ENCODE peak calls at places on chromosome 3, in seven cellular contexts. Y is NCI-H1694 treated with DMSO at 0.1 percent for 48 hours, M is endothelial cell, T is HT1080, O is mesothelial cell of epicardium, V is right lobe of liver, Z is caudate nucleus. S is an unnamed sample.

GRCh38 chr3:16789344-16790100 is 95.2 kb upstream of the PLCL2 start:
- DNase-seq in O (no peak), V (no peak), T (no peak), M (no peak), Y (no peak), Z (no peak), S (no peak)

GRCh38 chr3:111032677-111033076 is 38.9 kb upstream of the NECTIN3 start:
- DNase-seq in O (no peak), Z (no peak), Y (no peak), V (no peak), M (no peak), T (no peak), S (no peak)

GRCh38 chr3:130946876-130947275 is 53.0 kb downstream of the ATP2C1 start:
- DNase-seq in V (no peak), T (no peak), Y (no peak), O (no peak), M (no peak), Z (no peak), S (no peak)

GRCh38 chr3:71376911-71377310 is 206.6 kb downstream of the FOXP1 start:
- DNase-seq in Y (no peak), Z (no peak), T (no peak), V (no peak), M (no peak), O (no peak), S (no peak)

GRCh38 chr3:81816473-81817260 is 55.2 kb upstream of the GBE1 start:
- DNase-seq in Z (no peak), T (peak), Y (no peak), V (peak), M (no peak), O (no peak), S (peak)

GRCh38 chr3:194383276-194383940 is 13.9 kb upstream of the LRRC15 start:
- DNase-seq in O (peak), M (no peak), T (no peak), Z (no peak), Y (no peak), V (peak), S (no peak)

GRCh38 chr3:8730641-8731040 is 3.0 kb upstream of the CAV3 start:
- DNase-seq in O (no peak), Y (no peak), T (no peak), M (no peak), Z (no peak), V (no peak), S (no peak)

GRCh38 chr3:46557814-46558183 is 8.3 kb downstream of the LRRC2 start:
- DNase-seq in T (no peak), Z (no peak), O (no peak), Y (no peak), V (no peak), M (no peak), S (no peak)

GRCh38 chr3:139339219-139339906 is 4.5 kb upstream of the MRPS22 start:
- DNase-seq in Y (no peak), T (no peak), O (no peak), V (no peak), M (no peak), Z (no peak), S (no peak)

GRCh38 chr3:134496481-134497071 is 10.7 kb downstream of the CEP63 start:
- DNase-seq in T (peak), V (no peak), Y (no peak), O (no peak), M (no peak), Z (no peak), S (no peak)

GRCh38 chr3:22297436-22297835 is 546.4 kb upstream of the ZNF385D start:
- DNase-seq in Y (no peak), Z (no peak), T (no peak), V (no peak), O (no peak), M (no peak), S (no peak)

GRCh38 chr3:29802057-29802456 is 521.2 kb downstream of the RBMS3 start:
- DNase-seq in T (no peak), M (no peak), Z (no peak), Y (no peak), O (no peak), V (no peak), S (no peak)

GRCh38 chr3:54067060-54067459 is 55.3 kb upstream of the CACNA2D3 start:
- DNase-seq in M (no peak), O (no peak), Y (no peak), Z (no peak), T (no peak), V (no peak), S (no peak)

GRCh38 chr3:104425416-104425815 is 941.3 kb upstream of the ALCAM start:
- DNase-seq in M (no peak), Y (no peak), Z (no peak), T (no peak), O (no peak), V (no peak), S (peak)

GRCh38 chr3:126512916-126513650 is 4.5 kb downstream of the UROC1 start:
- DNase-seq in M (no peak), O (no peak), V (peak), T (no peak), Z (no peak), Y (no peak), S (no peak)

GRCh38 chr3:83039422-83039821 is 1278.0 kb upstream of the GBE1 start:
- DNase-seq in Y (no peak), Z (no peak), T (peak), O (no peak), V (no peak), M (no peak), S (no peak)

GRCh38 chr3:53880396-53881345 is 1.3 kb downstream of the ACTR8 start:
- DNase-seq in V (no peak), M (no peak), T (no peak), O (no peak), Z (no peak), Y (no peak), S (no peak)

GRCh38 chr3:159987291-159987711 is 1.3 kb upstream of the IL12A start:
- DNase-seq in M (no peak), Z (no peak), T (peak), O (no peak), Y (no peak), V (no peak), S (no peak)

GRCh38 chr3:23713641-23714040 is 92.1 kb upstream of the UBE2E1 start:
- DNase-seq in V (no peak), Z (no peak), Y (no peak), T (no peak), O (no peak), M (no peak), S (no peak)

GRCh38 chr3:85838921-85839320 is 880.1 kb downstream of the CADM2 start:
- DNase-seq in V (no peak), O (no peak), M (no peak), Z (no peak), T (no peak), Y (no peak), S (peak)

GRCh38 chr3:30894521-30895289 is at the start of gene GADL1:
- DNase-seq in Z (no peak), M (peak), O (peak), Y (no peak), T (no peak), V (peak), S (no peak)

GRCh38 chr3:22627993-22628499 is 575.1 kb upstream of the UBE2E2 start:
- DNase-seq in V (no peak), M (no peak), Y (no peak), Z (no peak), T (no peak), O (no peak), S (no peak)

GRCh38 chr3:45635475-45636256 is 41.1 kb downstream of the LIMD1 start:
- DNase-seq in T (peak), O (no peak), Y (no peak), V (no peak), Z (no peak), M (no peak), S (no peak)

GRCh38 chr3:164208846-164209245 is 869.5 kb downstream of the SI start:
- DNase-seq in Z (no peak), Y (no peak), V (no peak), T (no peak), M (peak), O (no peak), S (no peak)

GRCh38 chr3:141294848-141295247 is 63.2 kb downstream of the PXYLP1 start:
- DNase-seq in Z (no peak), T (peak), Y (no peak), M (no peak), O (no peak), V (no peak), S (no peak)

GRCh38 chr3:110311526-110311925 is 760.1 kb upstream of the NECTIN3 start:
- DNase-seq in V (no peak), Z (no peak), T (no peak), M (no peak), O (no peak), Y (no peak), S (no peak)

GRCh38 chr3:48157950-48158376 is 30.3 kb downstream of the CDC25A start:
- DNase-seq in M (peak), V (peak), Z (peak), Y (no peak), T (peak), O (peak), S (no peak)

GRCh38 chr3:181278468-181279238 is 289.1 kb upstream of the DNAJC19 start:
- DNase-seq in Y (peak), V (no peak), O (no peak), M (no peak), T (peak), Z (no peak), S (no peak)

GRCh38 chr3:144369151-144369879 is 397.7 kb downstream of the DIPK2A start:
- DNase-seq in O (no peak), Z (no peak), Y (no peak), V (no peak), M (no peak), T (peak), S (no peak)

GRCh38 chr3:66642015-66642414 is 141.2 kb upstream of the LRIG1 start:
- DNase-seq in V (no peak), O (no peak), Z (no peak), M (no peak), T (no peak), Y (no peak), S (no peak)

GRCh38 chr3:195692361-195692700 is 28.4 kb upstream of the MUC20 start:
- DNase-seq in Z (no peak), Y (no peak), O (no peak), M (no peak), T (no peak), V (no peak), S (no peak)

GRCh38 chr3:32077260-32078084 is 28.9 kb upstream of the GPD1L start:
- DNase-seq in V (no peak), Z (no peak), Y (no peak), T (no peak), M (no peak), O (no peak), S (peak)

GRCh38 chr3:132231633-132232032 is 85.6 kb upstream of the ACP3 start:
- DNase-seq in T (peak), Z (no peak), O (no peak), M (no peak), Y (no peak), V (no peak), S (peak)